ENCODE peak calls at places on chromosome 4, in four cellular contexts. Y is HCT116, C is mesenchymal stem cell, H is thoracic aorta. J is an unnamed sample.

GRCh38 chr4:76059750-76060149 is 14.8 kb upstream of the ART3 start:
- DNase-seq in Y (no peak), C (peak; percentile 24), H (no peak), J (no peak)

GRCh38 chr4:105194328-105195231 is 47.9 kb downstream of the TET2 start:
- DNase-seq in C (peak; percentile 62), H (no peak), Y (no peak), J (no peak)

GRCh38 chr4:123589361-123589760 is 192.8 kb downstream of the SPRY1 start:
- DNase-seq in Y (no peak), H (no peak), C (no peak), J (no peak)

GRCh38 chr4:105620640-105621323 is 68.4 kb downstream of the ARHGEF38 start:
- DNase-seq in Y (peak; percentile 16), C (peak; percentile 82), H (no peak), J (peak; percentile 24)

GRCh38 chr4:87017580-87018061 is 82.8 kb downstream of the AFF1 start:
- DNase-seq in Y (no peak), C (peak; percentile 91), H (no peak), J (no peak)

GRCh38 chr4:77220841-77221613 is 64.0 kb downstream of the CCNG2 start:
- DNase-seq in H (peak; percentile 28), C (no peak), Y (no peak), J (no peak)

GRCh38 chr4:43822621-43823020 is 626.0 kb downstream of the KCTD8 start:
- DNase-seq in C (no peak), H (no peak), Y (no peak), J (no peak)

GRCh38 chr4:133151301-133151680 is 2.2 kb downstream of the PCDH10 start:
- DNase-seq in C (peak; percentile 40), Y (no peak), H (no peak), J (peak; percentile 70)

DNA sequence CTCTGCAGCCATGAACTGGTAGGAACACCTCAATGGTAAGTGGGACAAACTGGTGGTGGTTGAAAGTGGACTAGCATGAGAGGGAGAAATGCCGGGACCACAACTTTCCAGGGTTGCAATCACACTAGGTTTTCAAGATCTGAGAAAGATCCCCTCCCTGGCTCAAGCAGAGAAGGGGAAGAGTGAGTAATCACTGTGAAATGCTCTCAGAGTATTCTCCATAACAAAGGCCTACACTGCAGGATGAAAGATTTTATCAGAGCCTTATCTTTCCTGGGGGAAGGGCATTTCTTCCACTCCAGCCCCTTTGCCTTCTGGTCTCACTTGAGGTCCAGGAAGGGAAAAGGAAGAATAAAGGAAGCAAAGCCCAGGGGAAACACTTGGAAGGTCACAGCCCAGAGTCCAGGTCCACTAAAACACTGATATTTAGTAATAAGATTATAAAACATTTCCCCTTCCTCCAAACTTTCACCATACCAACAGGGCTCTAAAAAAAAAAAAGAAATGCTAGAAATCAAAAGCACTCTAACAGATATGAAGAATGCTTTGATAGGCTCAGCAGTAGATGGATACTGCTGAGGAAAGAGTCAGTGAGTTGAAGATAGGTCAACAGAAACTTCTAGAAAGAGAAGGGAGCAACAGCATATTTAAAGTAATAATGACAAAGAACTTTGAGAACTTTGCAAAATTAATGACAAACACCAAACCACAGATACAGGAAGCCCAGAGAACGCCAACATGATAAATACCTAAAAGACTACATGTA is 95.9 kb downstream of the WDFY3 start:
- DNase-seq in H (no peak), Y (peak; percentile 50), C (peak; percentile 83), J (no peak)
- H3K4me1 ChIP-seq in H (no peaks in the 10 kb centered on the region), Y (peaks cover 26% of the 10 kb centered on the region), C (peaks cover 4% of the 10 kb centered on the region), J (peaks cover 18% of the 10 kb centered on the region)

GRCh38 chr4:17510582-17510981 is 1.3 kb downstream of the QDPR start:
- DNase-seq in Y (no peak), C (no peak), H (no peak), J (no peak)
- H3K4me3 ChIP-seq in Y (peak overlapping the region; percentile 80), C (peak overlapping the region; percentile 87), H (peak overlapping the region; percentile 80), J (peak overlapping the region; percentile 95)

GRCh38 chr4:6362896-6363295 is 93.2 kb downstream of the WFS1 start:
- DNase-seq in H (no peak), C (peak; percentile 15), Y (no peak), J (no peak)

GRCh38 chr4:6366581-6366980 is 96.9 kb downstream of the WFS1 start:
- DNase-seq in H (no peak), Y (no peak), C (no peak), J (no peak)

GRCh38 chr4:6364581-6364980 is 94.9 kb downstream of the WFS1 start:
- DNase-seq in Y (no peak), H (no peak), C (no peak), J (no peak)

GRCh38 chr4:6362243-6362885 is 92.7 kb downstream of the WFS1 start:
- DNase-seq in C (no peak), H (no peak), Y (no peak), J (no peak)

GRCh38 chr4:6364146-6364545 is 94.5 kb downstream of the WFS1 start:
- DNase-seq in C (no peak), Y (no peak), H (no peak), J (no peak)
- H3K27me3 ChIP-seq in C (peaks cover 38% of the 10 kb centered on the region), Y (peaks cover 10% of the 10 kb centered on the region), H (no peaks in the 10 kb centered on the region), J (no peaks in the 10 kb centered on the region)

GRCh38 chr4:184899261-184900134 is 73.7 kb upstream of the ACSL1 start:
- DNase-seq in C (no peak), H (no peak), Y (no peak), J (no peak)

GRCh38 chr4:184895012-184895795 is 69.4 kb upstream of the ACSL1 start:
- DNase-seq in Y (no peak), H (no peak), C (no peak), J (no peak)

GRCh38 chr4:184897807-184898388 is 72.1 kb upstream of the ACSL1 start:
- DNase-seq in H (no peak), Y (no peak), C (no peak), J (no peak)

GRCh38 chr4:184898793-184899192 is 73.0 kb upstream of the ACSL1 start:
- DNase-seq in C (no peak), H (no peak), Y (no peak), J (no peak)

GRCh38 chr4:184896868-184897715 is 71.3 kb upstream of the ACSL1 start:
- DNase-seq in Y (no peak), C (no peak), H (no peak), J (no peak)
- H3K4me1 ChIP-seq in Y (no peaks in the 10 kb centered on the region), C (peaks cover 5% of the 10 kb centered on the region), H (no peaks in the 10 kb centered on the region), J (peaks cover 4% of the 10 kb centered on the region)

J was measured in BE2C.